ENCODE peak calls at places on chromosomes 7 and 10, in six cellular contexts. One of them, this sample, is unnamed.
A peak's percentile ranks its signal among the peaks of the same experiment; 100 is the strongest.

GRCh38 chr7:13198741-13199140 is 511.3 kb downstream of the ARL4A start:
- DNase-seq in pancreas: no peak
- DNase-seq in ELR: peak; percentile 70
- DNase-seq in left lobe of liver: no peak
- DNase-seq in CD8-positive, alpha-beta memory T cell: no peak
- DNase-seq in effector memory CD8-positive, alpha-beta T cell: no peak
- DNase-seq in this sample: no peak

GRCh38 chr7:137508437-137509175 is 165.1 kb upstream of the PTN start:
- DNase-seq in pancreas: no peak
- DNase-seq in ELR: peak; percentile 85
- DNase-seq in left lobe of liver: no peak
- DNase-seq in CD8-positive, alpha-beta memory T cell: no peak
- DNase-seq in effector memory CD8-positive, alpha-beta T cell: no peak
- DNase-seq in this sample: no peak

GRCh38 chr10:132164801-132165278 is 21.9 kb upstream of the DPYSL4 start:
- DNase-seq in pancreas: no peak
- DNase-seq in ELR: no peak
- DNase-seq in left lobe of liver: no peak
- DNase-seq in CD8-positive, alpha-beta memory T cell: no peak
- DNase-seq in effector memory CD8-positive, alpha-beta T cell: no peak
- DNase-seq in this sample: no peak

GRCh38 chr7:128767475-128768110 is 8.0 kb downstream of the OPN1SW start:
- DNase-seq in pancreas: no peak
- DNase-seq in ELR: no peak
- DNase-seq in left lobe of liver: no peak
- DNase-seq in CD8-positive, alpha-beta memory T cell: no peak
- DNase-seq in effector memory CD8-positive, alpha-beta T cell: no peak
- DNase-seq in this sample: no peak

GRCh38 chr7:22572292-22572691 is 72.3 kb upstream of the STEAP1B start:
- DNase-seq in pancreas: no peak
- DNase-seq in ELR: peak; percentile 90
- DNase-seq in left lobe of liver: no peak
- DNase-seq in CD8-positive, alpha-beta memory T cell: no peak
- DNase-seq in effector memory CD8-positive, alpha-beta T cell: no peak
- DNase-seq in this sample: no peak

GRCh38 chr7:130334274-130334673 is 10.3 kb upstream of the CPA5 start:
- DNase-seq in pancreas: no peak
- DNase-seq in ELR: no peak
- DNase-seq in left lobe of liver: no peak
- DNase-seq in CD8-positive, alpha-beta memory T cell: no peak
- DNase-seq in effector memory CD8-positive, alpha-beta T cell: no peak
- DNase-seq in this sample: no peak

GRCh38 chr10:81367132-81367531 is 507.9 kb upstream of the NRG3 start:
- DNase-seq in pancreas: no peak
- DNase-seq in ELR: no peak
- DNase-seq in left lobe of liver: no peak
- DNase-seq in CD8-positive, alpha-beta memory T cell: no peak
- DNase-seq in effector memory CD8-positive, alpha-beta T cell: no peak
- DNase-seq in this sample: no peak

GRCh38 chr7:65436163-65436562 is 62.5 kb downstream of the ZNF92 start:
- DNase-seq in pancreas: no peak
- DNase-seq in ELR: no peak
- DNase-seq in left lobe of liver: no peak
- DNase-seq in CD8-positive, alpha-beta memory T cell: no peak
- DNase-seq in effector memory CD8-positive, alpha-beta T cell: no peak
- DNase-seq in this sample: no peak

GRCh38 chr10:69311309-69311708 is 33.0 kb downstream of the HK1 start:
- DNase-seq in pancreas: no peak
- DNase-seq in ELR: no peak
- DNase-seq in left lobe of liver: no peak
- DNase-seq in CD8-positive, alpha-beta memory T cell: no peak
- DNase-seq in effector memory CD8-positive, alpha-beta T cell: no peak
- DNase-seq in this sample: no peak

GRCh38 chr7:33905389-33906032 is at the start of gene BMPER:
- DNase-seq in pancreas: peak; percentile 22
- DNase-seq in ELR: peak; percentile 81
- DNase-seq in left lobe of liver: no peak
- DNase-seq in CD8-positive, alpha-beta memory T cell: no peak
- DNase-seq in effector memory CD8-positive, alpha-beta T cell: no peak
- DNase-seq in this sample: no peak

GRCh38 chr7:2079332-2080068 is 153.2 kb downstream of the MAD1L1 start:
- DNase-seq in pancreas: no peak
- DNase-seq in ELR: no peak
- DNase-seq in left lobe of liver: no peak
- DNase-seq in CD8-positive, alpha-beta memory T cell: peak; percentile 22
- DNase-seq in effector memory CD8-positive, alpha-beta T cell: no peak
- DNase-seq in this sample: no peak

GRCh38 chr10:98485959-98486358 is 39.2 kb upstream of the HPS1 start:
- DNase-seq in pancreas: no peak
- DNase-seq in ELR: peak; percentile 49
- DNase-seq in left lobe of liver: no peak
- DNase-seq in CD8-positive, alpha-beta memory T cell: no peak
- DNase-seq in effector memory CD8-positive, alpha-beta T cell: no peak
- DNase-seq in this sample: no peak

GRCh38 chr10:35435824-35436223 is 99.5 kb downstream of the CCNY start:
- DNase-seq in pancreas: no peak
- DNase-seq in ELR: no peak
- DNase-seq in left lobe of liver: no peak
- DNase-seq in CD8-positive, alpha-beta memory T cell: no peak
- DNase-seq in effector memory CD8-positive, alpha-beta T cell: no peak
- DNase-seq in this sample: no peak

This sample was measured in osteocyte.